ENCODE peak calls at places on chromosomes 7 and 10, in four cellular contexts. One of them, this sample, is unnamed. For H3K79me1, the result is how much of the 10 kb centered on the place peaks cover.

GRCh38 chr7:30752979-30753378 is 1.0 kb downstream of the INMT start:
- DNase-seq in H1: no peak
- DNase-seq in trophoblast cell: no peak
- DNase-seq in mesenchymal stem cell: no peak
- DNase-seq in this sample: no peak

GRCh38 chr7:78734626-78735025 is 718.8 kb downstream of the MAGI2 start:
- DNase-seq in H1: no peak
- DNase-seq in trophoblast cell: no peak
- DNase-seq in mesenchymal stem cell: no peak
- DNase-seq in this sample: no peak

GRCh38 chr7:142001163-142001874 is 5.6 kb downstream of the MGAM start:
- DNase-seq in H1: no peak
- DNase-seq in trophoblast cell: peak
- DNase-seq in mesenchymal stem cell: no peak
- DNase-seq in this sample: no peak

GRCh38 chr10:115001506-115002381 is 63.7 kb downstream of the TRUB1 start:
- DNase-seq in H1: no peak
- DNase-seq in trophoblast cell: peak
- DNase-seq in mesenchymal stem cell: peak
- DNase-seq in this sample: no peak

GRCh38 chr10:1652151-1652550 is 85.2 kb downstream of the ADARB2 start:
- DNase-seq in H1: no peak
- DNase-seq in trophoblast cell: no peak
- DNase-seq in mesenchymal stem cell: no peak
- DNase-seq in this sample: no peak

GRCh38 chr10:114477285-114477684 is 73.0 kb upstream of the AFAP1L2 start:
- DNase-seq in H1: no peak
- DNase-seq in trophoblast cell: no peak
- DNase-seq in mesenchymal stem cell: no peak
- DNase-seq in this sample: no peak

GRCh38 chr7:109206196-109206595 is 636.5 kb downstream of the DNAJB9 start:
- DNase-seq in H1: no peak
- DNase-seq in trophoblast cell: no peak
- DNase-seq in mesenchymal stem cell: no peak
- DNase-seq in this sample: no peak

GRCh38 chr10:9305018-9305655 is 1250.6 kb downstream of the GATA3 start:
- DNase-seq in H1: no peak
- DNase-seq in trophoblast cell: peak
- DNase-seq in mesenchymal stem cell: peak
- DNase-seq in this sample: no peak

GRCh38 chr7:70738080-70738479 is 393.9 kb upstream of the GALNT17 start:
- DNase-seq in H1: no peak
- DNase-seq in trophoblast cell: no peak
- DNase-seq in mesenchymal stem cell: no peak
- DNase-seq in this sample: no peak

GRCh38 chr7:140551334-140552239 is 72.3 kb upstream of the MKRN1 start:
- DNase-seq in H1: no peak
- DNase-seq in trophoblast cell: no peak
- DNase-seq in mesenchymal stem cell: peak
- DNase-seq in this sample: no peak

GRCh38 chr7:159160450-159160849 is 15.8 kb upstream of the VIPR2 start:
- DNase-seq in H1: no peak
- DNase-seq in trophoblast cell: no peak
- DNase-seq in mesenchymal stem cell: no peak
- DNase-seq in this sample: no peak

GRCh38 chr10:118518095-118518494 is 77.4 kb downstream of the PRLHR start:
- DNase-seq in H1: no peak
- DNase-seq in trophoblast cell: no peak
- DNase-seq in mesenchymal stem cell: no peak
- DNase-seq in this sample: no peak

GRCh38 chr10:70937661-70938060 is 49.3 kb upstream of the PCBD1 start:
- DNase-seq in H1: no peak
- DNase-seq in trophoblast cell: no peak
- DNase-seq in mesenchymal stem cell: no peak
- DNase-seq in this sample: no peak

GRCh38 chr10:93752761-93753160 is 5.0 kb upstream of the LGI1 start:
- DNase-seq in H1: no peak
- DNase-seq in trophoblast cell: peak
- DNase-seq in mesenchymal stem cell: peak
- DNase-seq in this sample: no peak

GRCh38 chr10:122140477-122140902 is 130.6 kb upstream of the BTBD16 start:
- DNase-seq in H1: no peak
- DNase-seq in trophoblast cell: peak
- DNase-seq in mesenchymal stem cell: peak
- DNase-seq in this sample: no peak

GRCh38 chr7:157427811-157428553 is 91.2 kb downstream of the DNAJB6 start:
- DNase-seq in H1: peak
- DNase-seq in trophoblast cell: no peak
- DNase-seq in mesenchymal stem cell: no peak
- DNase-seq in this sample: no peak

GRCh38 chr10:69226919-69227450 is 6.9 kb downstream of the HKDC1 start:
- DNase-seq in H1: no peak
- DNase-seq in trophoblast cell: no peak
- DNase-seq in mesenchymal stem cell: no peak
- DNase-seq in this sample: no peak

GRCh38 chr10:69223028-69223342 is 2.9 kb downstream of the HKDC1 start:
- DNase-seq in H1: no peak
- DNase-seq in trophoblast cell: no peak
- DNase-seq in mesenchymal stem cell: no peak
- DNase-seq in this sample: no peak

GRCh38 chr10:69225681-69226080 is 5.5 kb downstream of the HKDC1 start:
- DNase-seq in H1: no peak
- DNase-seq in trophoblast cell: no peak
- DNase-seq in mesenchymal stem cell: no peak
- DNase-seq in this sample: no peak

GRCh38 chr10:69222157-69223027 is 2.3 kb downstream of the HKDC1 start:
- DNase-seq in H1: peak
- DNase-seq in trophoblast cell: peak
- DNase-seq in mesenchymal stem cell: peak
- DNase-seq in this sample: peak

GRCh38 chr10:69224862-69225657 is 4.9 kb downstream of the HKDC1 start:
- DNase-seq in H1: no peak
- DNase-seq in trophoblast cell: no peak
- DNase-seq in mesenchymal stem cell: no peak
- DNase-seq in this sample: no peak
- H3K79me1 ChIP-seq in H1: under half
- H3K79me1 ChIP-seq in trophoblast cell: under half
- H3K79me1 ChIP-seq in mesenchymal stem cell: under half
- H3K79me1 ChIP-seq in this sample: under half

DNA sequence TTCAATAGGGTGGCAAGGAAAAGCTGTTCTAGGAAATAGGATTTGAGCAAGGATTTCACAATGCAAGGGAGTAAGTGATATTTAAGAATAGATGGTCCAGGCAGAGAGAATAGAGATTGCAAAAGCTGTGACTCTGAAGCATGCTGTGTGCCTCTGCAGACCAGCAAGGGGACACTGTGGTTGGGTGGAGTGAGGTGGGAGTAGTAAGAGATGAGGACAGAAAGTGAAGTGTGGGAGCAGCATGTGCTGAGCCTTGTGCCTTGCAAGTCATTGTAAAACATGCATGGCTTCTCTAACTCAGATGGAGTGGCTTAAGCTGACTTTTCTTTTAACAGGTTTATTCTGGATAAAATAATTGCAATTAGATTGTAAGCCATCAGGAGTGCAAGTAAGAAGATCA is 442.4 kb downstream of the CCSER2 start:
- DNase-seq in H1: no peak
- DNase-seq in trophoblast cell: no peak
- DNase-seq in mesenchymal stem cell: no peak
- DNase-seq in this sample: no peak
- H2BK12ac ChIP-seq in H1: no peak
- H2BK12ac ChIP-seq in trophoblast cell: no peak
- H2BK12ac ChIP-seq in mesenchymal stem cell: no peak
- H2BK12ac ChIP-seq in this sample: no peak

GRCh38 chr7:28157311-28157710 is 23.3 kb downstream of the JAZF1 start:
- DNase-seq in H1: no peak
- DNase-seq in trophoblast cell: no peak
- DNase-seq in mesenchymal stem cell: no peak
- DNase-seq in this sample: no peak

GRCh38 chr7:28155019-28155660 is 25.5 kb downstream of the JAZF1 start:
- DNase-seq in H1: no peak
- DNase-seq in trophoblast cell: no peak
- DNase-seq in mesenchymal stem cell: no peak
- DNase-seq in this sample: no peak

GRCh38 chr7:28155964-28156363 is 24.6 kb downstream of the JAZF1 start:
- DNase-seq in H1: no peak
- DNase-seq in trophoblast cell: no peak
- DNase-seq in mesenchymal stem cell: peak
- DNase-seq in this sample: no peak

GRCh38 chr7:28157826-28158416 is 22.7 kb downstream of the JAZF1 start:
- DNase-seq in H1: no peak
- DNase-seq in trophoblast cell: no peak
- DNase-seq in mesenchymal stem cell: no peak
- DNase-seq in this sample: no peak

GRCh38 chr7:28156401-28156800 is 24.2 kb downstream of the JAZF1 start:
- DNase-seq in H1: no peak
- DNase-seq in trophoblast cell: no peak
- DNase-seq in mesenchymal stem cell: no peak
- DNase-seq in this sample: no peak
- H3K79me1 ChIP-seq in H1: under half
- H3K79me1 ChIP-seq in trophoblast cell: under half
- H3K79me1 ChIP-seq in mesenchymal stem cell: under half
- H3K79me1 ChIP-seq in this sample: under half

DNA sequence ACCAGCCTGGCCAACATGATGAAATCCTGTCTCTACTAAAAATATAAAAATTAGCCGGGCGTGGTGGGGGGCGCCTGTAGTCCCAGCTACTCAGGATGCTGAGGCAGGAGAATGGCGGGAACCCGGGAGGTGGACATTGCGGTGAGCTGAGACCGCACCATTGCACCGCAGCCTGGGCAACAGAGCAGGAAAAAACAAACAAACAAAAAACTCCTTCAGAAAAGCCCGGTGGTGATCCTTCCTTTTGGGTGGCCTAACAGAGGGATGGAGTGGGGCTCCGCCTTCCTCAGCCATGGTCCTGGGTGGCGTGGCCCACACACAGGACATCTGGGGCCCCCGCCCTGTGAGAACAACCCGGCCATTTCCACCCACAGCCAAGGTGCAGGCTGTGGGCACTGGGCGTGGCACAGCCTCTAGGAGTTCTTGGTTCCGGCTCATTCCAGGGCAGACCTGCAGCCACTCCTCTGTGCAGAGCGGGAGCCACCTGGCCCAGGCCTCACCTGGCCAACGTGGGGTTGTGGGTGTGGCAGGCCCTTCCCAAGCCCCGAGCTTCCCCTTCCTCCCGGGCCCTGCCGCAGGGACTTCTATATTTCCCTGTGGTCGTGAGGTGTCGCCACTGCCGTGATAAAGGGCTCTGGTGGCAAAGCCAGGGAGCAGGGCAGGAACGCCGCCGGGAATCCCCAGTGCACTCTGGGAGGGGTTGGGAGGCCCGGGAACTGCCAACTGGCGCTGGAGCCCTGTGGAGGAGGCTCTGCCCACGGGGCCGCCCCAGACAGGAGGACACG is 37.6 kb downstream of the GET4 start:
- DNase-seq in H1: no peak
- DNase-seq in trophoblast cell: peak
- DNase-seq in mesenchymal stem cell: no peak
- DNase-seq in this sample: no peak
- H2BK12ac ChIP-seq in H1: no peak
- H2BK12ac ChIP-seq in trophoblast cell: no peak
- H2BK12ac ChIP-seq in mesenchymal stem cell: peak
- H2BK12ac ChIP-seq in this sample: no peak

GRCh38 chr7:23373151-23374004 is 74.2 kb downstream of the MALSU1 start:
- DNase-seq in H1: no peak
- DNase-seq in trophoblast cell: no peak
- DNase-seq in mesenchymal stem cell: no peak
- DNase-seq in this sample: no peak
- H3K79me1 ChIP-seq in H1: under half
- H3K79me1 ChIP-seq in trophoblast cell: under half
- H3K79me1 ChIP-seq in mesenchymal stem cell: under half
- H3K79me1 ChIP-seq in this sample: under half

DNA sequence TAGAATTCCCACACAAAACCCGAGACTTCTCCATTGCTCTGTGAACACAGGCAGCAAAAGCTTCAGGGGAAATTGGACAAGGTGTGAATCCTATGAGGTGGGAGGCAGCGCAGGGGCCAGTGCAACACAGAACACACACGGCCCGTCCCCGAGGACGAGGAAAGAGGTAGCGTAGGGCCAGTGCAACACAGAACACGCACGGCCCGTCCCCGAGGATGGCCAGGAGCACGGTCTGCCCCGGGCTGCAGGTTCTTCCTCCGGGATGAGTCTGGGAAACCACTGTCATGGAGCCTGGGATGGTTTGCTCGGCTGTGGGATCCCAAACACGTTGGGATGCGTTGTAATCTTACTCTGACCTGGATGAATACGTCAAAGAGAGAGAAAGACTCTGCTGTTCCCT is 432.1 kb downstream of the GLRX3 start:
- DNase-seq in H1: no peak
- DNase-seq in trophoblast cell: no peak
- DNase-seq in mesenchymal stem cell: no peak
- DNase-seq in this sample: no peak
- H2BK12ac ChIP-seq in H1: no peak
- H2BK12ac ChIP-seq in trophoblast cell: no peak
- H2BK12ac ChIP-seq in mesenchymal stem cell: no peak
- H2BK12ac ChIP-seq in this sample: no peak

GRCh38 chr10:22683995-22684305 is 30.4 kb downstream of the PIP4K2A start:
- DNase-seq in H1: no peak
- DNase-seq in trophoblast cell: peak
- DNase-seq in mesenchymal stem cell: no peak
- DNase-seq in this sample: no peak

GRCh38 chr10:22685926-22686325 is 28.5 kb downstream of the PIP4K2A start:
- DNase-seq in H1: no peak
- DNase-seq in trophoblast cell: no peak
- DNase-seq in mesenchymal stem cell: no peak
- DNase-seq in this sample: no peak

GRCh38 chr10:22690158-22690557 is 24.2 kb downstream of the PIP4K2A start:
- DNase-seq in H1: no peak
- DNase-seq in trophoblast cell: no peak
- DNase-seq in mesenchymal stem cell: no peak
- DNase-seq in this sample: no peak

GRCh38 chr10:22684707-22685106 is 29.7 kb downstream of the PIP4K2A start:
- DNase-seq in H1: no peak
- DNase-seq in trophoblast cell: no peak
- DNase-seq in mesenchymal stem cell: no peak
- DNase-seq in this sample: no peak

GRCh38 chr10:22686347-22686746 is 28.0 kb downstream of the PIP4K2A start:
- DNase-seq in H1: no peak
- DNase-seq in trophoblast cell: no peak
- DNase-seq in mesenchymal stem cell: no peak
- DNase-seq in this sample: no peak
- H3K79me1 ChIP-seq in H1: under half
- H3K79me1 ChIP-seq in trophoblast cell: under half
- H3K79me1 ChIP-seq in mesenchymal stem cell: under half
- H3K79me1 ChIP-seq in this sample: under half

GRCh38 chr7:102270176-102270887 is 16.3 kb upstream of the SH2B2 start:
- DNase-seq in H1: no peak
- DNase-seq in trophoblast cell: no peak
- DNase-seq in mesenchymal stem cell: no peak
- DNase-seq in this sample: no peak
- H2BK12ac ChIP-seq in H1: peak
- H2BK12ac ChIP-seq in trophoblast cell: no peak
- H2BK12ac ChIP-seq in mesenchymal stem cell: no peak
- H2BK12ac ChIP-seq in this sample: no peak

This sample was measured in H9.